ENCODE peak calls at places on chromosome 2, in four cellular contexts. M, N, J and R are unnamed samples.

GRCh38 chr2:24304098-24304497 is 56.2 kb downstream of the ITSN2 start:
- DNase-seq in M (peak), N (no peak), J (no peak), R (no peak)

GRCh38 chr2:163375472-163375871 is 360.3 kb downstream of the FIGN start:
- DNase-seq in M (no peak), N (no peak), J (no peak), R (no peak)

GRCh38 chr2:10303174-10303633 is 500 bp downstream of the HPCAL1 start:
- DNase-seq in M (no peak), N (no peak), J (no peak), R (no peak)

GRCh38 chr2:164737612-164738081 is 104.0 kb downstream of the COBLL1 start:
- DNase-seq in M (peak), N (peak), J (no peak), R (peak)

GRCh38 chr2:150931447-150931846 is 330.2 kb downstream of the RBM43 start:
- DNase-seq in M (no peak), N (no peak), J (no peak), R (no peak)

GRCh38 chr2:112588611-112589045 is 4.2 kb downstream of the CHCHD5 start:
- DNase-seq in M (no peak), N (no peak), J (no peak), R (no peak)

GRCh38 chr2:182713611-182714010 is 2.4 kb upstream of the DNAJC10 start:
- DNase-seq in M (no peak), N (no peak), J (no peak), R (no peak)

GRCh38 chr2:233303252-233303651 is 4.4 kb upstream of the SAG start:
- DNase-seq in M (no peak), N (no peak), J (no peak), R (no peak)

GRCh38 chr2:27627963-27628766 is 647 bp downstream of the CCDC121 start:
- DNase-seq in M (peak), N (no peak), J (no peak), R (peak)

GRCh38 chr2:165010556-165010955 is 55.2 kb upstream of the SLC38A11 start:
- DNase-seq in M (no peak), N (no peak), J (no peak), R (no peak)

GRCh38 chr2:126906781-126907180 is 8.1 kb downstream of the TEX51 start:
- DNase-seq in M (no peak), N (no peak), J (no peak), R (no peak)

GRCh38 chr2:201452058-201452736 is 657 bp downstream of the STRADB start:
- DNase-seq in M (no peak), N (no peak), J (no peak), R (peak)

GRCh38 chr2:65320042-65320711 is 92.5 kb downstream of the ACTR2 start:
- DNase-seq in M (peak), N (peak), J (peak), R (peak)

GRCh38 chr2:68040078-68040477 is 22.7 kb downstream of the C1D start:
- DNase-seq in M (no peak), N (no peak), J (no peak), R (no peak)

GRCh38 chr2:60125880-60126444 is 427.5 kb downstream of the BCL11A start:
- DNase-seq in M (no peak), N (no peak), J (no peak), R (no peak)

GRCh38 chr2:240154606-240155005 is 14.1 kb upstream of the OTOS start:
- DNase-seq in M (no peak), N (no peak), J (no peak), R (no peak)
- TF ChIP-seq BHLHE40 in M (no peak), N (no peak), J (no peak), R (no peak)

DNA sequence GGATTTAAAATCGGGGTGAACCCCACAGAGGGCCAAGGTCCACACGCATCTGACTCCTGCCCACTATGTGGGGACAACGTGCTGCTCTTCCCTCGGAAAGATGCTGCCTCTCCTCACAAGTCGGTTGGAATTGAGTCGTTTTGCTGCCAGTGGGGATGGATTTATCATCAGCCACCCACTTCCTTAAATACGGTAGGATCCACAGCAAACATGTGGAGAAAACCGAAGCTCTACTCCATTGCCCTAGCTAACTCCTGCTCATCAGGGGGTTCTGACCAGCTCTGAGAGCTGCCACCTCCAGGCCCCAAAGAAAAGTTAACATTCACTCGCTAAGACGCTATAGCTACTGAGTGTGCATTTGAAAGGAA is 80.9 kb downstream of the CHRNA1 start:
- DNase-seq in M (no peak), N (no peak), J (no peak), R (no peak)
- TF ChIP-seq FOXK2 in M (no peak), N (no peak), J (no peak), R (no peak)

DNA sequence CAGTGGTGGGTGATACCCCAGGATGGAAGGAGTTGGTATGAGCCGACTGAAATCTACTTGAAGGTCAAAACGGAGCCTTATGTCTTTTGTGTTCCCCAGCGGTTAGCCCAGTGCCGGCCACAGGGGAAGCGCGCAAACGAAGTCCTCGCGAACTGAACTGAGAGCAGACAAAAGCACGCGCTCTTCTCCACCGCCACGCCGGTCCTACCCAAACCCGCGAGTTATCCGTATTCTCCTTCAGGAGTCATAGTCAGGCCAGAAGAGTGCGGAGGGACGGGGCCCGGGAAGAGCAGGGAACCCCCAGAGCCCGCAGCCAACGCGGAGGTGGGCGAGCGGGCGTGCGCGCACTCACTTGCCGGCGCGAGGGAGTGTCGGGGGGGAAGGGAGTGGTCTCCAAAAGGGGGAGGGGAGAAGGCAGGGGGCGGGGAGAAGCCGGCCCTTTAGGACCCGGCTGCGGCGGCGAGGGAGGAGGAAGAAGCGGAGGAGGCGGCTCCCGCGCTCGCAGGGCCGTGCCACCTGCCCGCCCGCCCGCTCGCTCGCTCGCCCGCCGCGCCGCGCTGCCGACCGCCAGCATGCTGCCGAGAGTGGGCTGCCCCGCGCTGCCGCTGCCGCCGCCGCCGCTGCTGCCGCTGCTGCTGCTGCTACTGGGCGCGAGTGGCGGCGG is at the start of gene IGFBP2:
- DNase-seq in M (no peak), N (no peak), J (no peak), R (peak)
- TF ChIP-seq BHLHE40 in M (no peak), N (no peak), J (no peak), R (no peak)

DNA sequence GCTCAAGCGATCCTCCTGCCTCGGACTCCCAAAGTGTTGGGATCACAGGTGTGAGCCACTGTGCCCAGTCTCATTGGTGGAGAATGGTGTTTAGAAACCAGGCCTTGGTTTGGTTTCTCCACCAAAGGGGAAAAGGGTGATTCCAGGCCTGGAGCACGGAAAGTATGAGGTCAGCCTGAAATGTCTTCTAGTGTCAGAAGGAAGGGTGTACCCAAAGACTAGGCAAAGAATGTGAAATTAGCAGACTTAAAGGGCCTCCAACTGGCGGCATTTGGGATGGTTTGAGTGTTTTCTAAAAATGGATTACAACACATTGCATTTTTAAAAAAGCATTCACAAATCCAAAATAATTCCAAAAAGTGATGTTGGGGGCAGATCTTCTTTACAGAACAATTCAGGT is 139.6 kb downstream of the SH3BP4 start:
- DNase-seq in M (no peak), N (no peak), J (no peak), R (no peak)
- TF ChIP-seq FOXK2 in M (no peak), N (no peak), J (no peak), R (no peak)

GRCh38 chr2:169845016-169845415 is 17.8 kb downstream of the UBR3 start:
- DNase-seq in M (no peak), N (no peak), J (no peak), R (no peak)
- TF ChIP-seq BHLHE40 in M (no peak), N (no peak), J (no peak), R (no peak)

DNA sequence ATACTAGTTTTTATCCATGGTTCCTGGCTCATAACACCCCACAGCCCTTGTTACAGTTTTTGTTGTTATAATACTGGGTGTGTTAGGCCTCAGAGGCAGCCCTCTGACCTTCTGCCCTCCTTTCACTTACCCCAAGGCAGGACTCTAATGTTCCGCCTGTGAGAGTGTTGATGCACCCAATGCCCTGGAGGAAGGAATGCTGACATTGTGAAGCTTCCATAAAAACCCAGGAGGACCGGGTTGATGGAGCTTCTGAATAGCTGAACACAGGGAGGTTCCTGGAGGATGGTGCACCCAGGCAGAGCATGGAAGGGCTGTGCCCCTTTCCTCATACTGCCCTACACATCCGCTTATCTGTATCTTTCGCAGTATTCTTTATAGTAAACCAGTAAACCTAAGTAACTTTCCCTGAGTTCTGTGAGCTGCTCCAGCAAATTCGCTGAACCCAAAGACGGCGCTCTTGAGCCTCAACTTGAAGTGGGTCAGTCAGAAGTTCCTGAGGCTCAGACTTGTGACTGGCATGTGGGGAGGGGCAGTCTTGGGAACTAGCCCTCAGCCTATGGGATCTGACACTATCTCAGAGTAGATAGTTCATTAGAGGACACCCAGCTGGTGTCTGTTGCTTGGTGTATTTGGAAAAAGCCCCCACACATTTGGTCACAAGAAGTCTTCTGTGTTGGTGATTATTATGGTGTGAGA is 10.4 kb downstream of the STON1 start:
- DNase-seq in M (no peak), N (no peak), J (no peak), R (no peak)
- TF ChIP-seq FOXK2 in M (no peak), N (no peak), J (no peak), R (no peak)

GRCh38 chr2:36964496-36965058 is 1.8 kb downstream of the STRN start:
- DNase-seq in M (no peak), N (no peak), J (no peak), R (no peak)
- TF ChIP-seq BHLHE40 in M (no peak), N (no peak), J (no peak), R (no peak)

DNA sequence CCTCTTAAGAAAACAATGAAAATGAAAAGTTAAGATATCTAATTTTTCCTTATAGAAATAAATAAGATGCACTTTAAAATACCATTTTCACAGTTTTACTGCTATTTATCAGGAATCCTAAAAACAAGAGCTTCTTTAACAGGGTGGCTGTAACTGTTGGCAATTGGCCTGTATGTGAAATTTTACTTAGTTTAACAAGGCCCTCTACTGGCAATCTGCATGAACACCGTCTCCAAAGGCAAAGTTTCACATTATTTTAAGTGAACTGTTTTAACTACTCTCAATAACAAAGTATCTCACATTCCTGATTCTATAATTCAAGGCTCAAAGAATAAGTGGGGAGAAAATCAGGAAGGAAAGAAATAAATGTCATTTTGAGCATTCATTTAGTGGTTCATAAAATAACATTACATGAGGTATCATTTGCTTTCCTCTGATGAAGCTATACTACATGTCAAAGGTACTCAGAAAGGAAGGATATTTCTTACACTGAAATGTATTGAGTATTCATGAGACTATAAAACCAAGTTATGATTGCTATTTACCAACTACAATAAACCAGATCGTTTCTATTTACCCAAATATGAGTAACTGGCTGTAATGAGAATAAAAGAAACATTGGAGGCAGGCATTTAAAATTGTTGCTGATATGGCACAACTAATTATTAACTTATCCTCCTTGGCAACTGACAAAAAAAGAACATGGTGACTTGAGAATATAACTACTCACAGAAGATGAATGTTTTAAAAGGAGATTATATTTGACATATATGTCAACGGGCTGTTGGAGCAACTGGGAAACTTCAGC is 7.0 kb downstream of the NCKAP5 start:
- DNase-seq in M (peak), N (no peak), J (no peak), R (peak)
- TF ChIP-seq FOXK2 in M (no peak), N (no peak), J (no peak), R (no peak)

GRCh38 chr2:239272626-239273025 is 128.2 kb downstream of the HDAC4 start:
- DNase-seq in M (no peak), N (no peak), J (no peak), R (no peak)

GRCh38 chr2:239275037-239275685 is 125.7 kb downstream of the HDAC4 start:
- DNase-seq in M (no peak), N (peak), J (no peak), R (no peak)

GRCh38 chr2:239273280-239274234 is 127.3 kb downstream of the HDAC4 start:
- DNase-seq in M (no peak), N (no peak), J (no peak), R (no peak)

GRCh38 chr2:239275871-239276812 is 124.7 kb downstream of the HDAC4 start:
- DNase-seq in M (no peak), N (peak), J (no peak), R (no peak)

GRCh38 chr2:239274391-239275001 is 126.3 kb downstream of the HDAC4 start:
- DNase-seq in M (no peak), N (peak), J (no peak), R (no peak)
- TF ChIP-seq BHLHE40 in M (no peak), N (no peak), J (no peak), R (no peak)